ENCODE peak calls at places on chromosomes 4 and X, in ten cellular contexts. M is K562, E is heart right ventricle, U is endothelial cell of umbilical vein, B is heart left ventricle, P is sigmoid colon, H is psoas muscle, F is adipocyte, Z is tibial nerve, R is fibroblast of lung. K is an unnamed sample.

GRCh38 chr4:30754021-30754420 is 33.9 kb downstream of the PCDH7 start:
- DNase-seq in E (no peak), R (peak; percentile 35), Z (no peak), P (no peak), U (peak; percentile 73), H (no peak), F (peak; percentile 22), B (no peak), M (no peak), K (no peak)

GRCh38 chr4:147194107-147194506 is 248.4 kb upstream of the TTC29 start:
- DNase-seq in Z (no peak), R (peak; percentile 12), E (no peak), P (no peak), B (no peak), H (no peak), U (peak; percentile 13), F (peak; percentile 27), M (no peak), K (no peak)

GRCh38 chr4:139740531-139741041 is 75.0 kb downstream of the MGST2 start:
- DNase-seq in H (peak; percentile 81), Z (peak; percentile 30), R (peak; percentile 98), P (peak; percentile 92), F (peak; percentile 92), U (peak; percentile 92), M (no peak), B (peak; percentile 77), E (peak; percentile 55), K (peak; percentile 49)

GRCh38 chr4:88616275-88616996 is 24.2 kb downstream of the HERC3 start:
- DNase-seq in P (no peak), R (peak; percentile 87), B (no peak), H (peak; percentile 62), E (no peak), U (no peak), Z (no peak), M (no peak), F (peak; percentile 71), K (no peak)

GRCh38 chr4:47215759-47216158 is 184.4 kb downstream of the GABRB1 start:
- DNase-seq in P (no peak), F (no peak), M (no peak), E (no peak), Z (no peak), B (no peak), H (no peak), U (no peak), R (no peak), K (no peak)

GRCh38 chr4:153222790-153223417 is 18.7 kb downstream of the TRIM2 start:
- DNase-seq in E (peak; percentile 71), Z (peak; percentile 21), F (peak; percentile 83), H (peak; percentile 85), R (peak; percentile 53), P (peak; percentile 78), B (peak; percentile 77), U (peak; percentile 69), M (no peak), K (peak; percentile 37)

GRCh38 chr4:87092389-87093141 is 127.9 kb downstream of the KLHL8 start:
- DNase-seq in R (peak; percentile 82), Z (peak; percentile 24), F (peak; percentile 84), H (peak; percentile 83), U (peak; percentile 63), M (peak; percentile 48), P (peak; percentile 87), B (no peak), E (peak; percentile 52), K (peak; percentile 32)

GRCh38 chr4:182829196-182829595 is 88.0 kb downstream of the DCTD start:
- DNase-seq in H (no peak), M (no peak), R (no peak), P (peak; percentile 21), F (no peak), E (no peak), Z (no peak), U (no peak), B (no peak), K (no peak)

GRCh38 chrX:25049347-25049746 is 33.6 kb upstream of the ARX start:
- DNase-seq in P (no peak), U (no peak), M (no peak), H (no peak), R (peak; percentile 24), F (no peak), Z (no peak), B (no peak), E (no peak), K (peak; percentile 62)

GRCh38 chrX:9611436-9612145 is 146.7 kb downstream of the TBL1X start:
- DNase-seq in U (peak; percentile 41), B (no peak), F (no peak), H (no peak), P (no peak), Z (no peak), M (no peak), R (no peak), E (no peak), K (peak; percentile 47)

GRCh38 chr4:163542275-163542674 is 47.8 kb downstream of the TMA16 start:
- DNase-seq in E (no peak), R (no peak), P (no peak), U (no peak), B (no peak), F (peak; percentile 48), Z (no peak), H (no peak), M (no peak), K (peak; percentile 37)

GRCh38 chr4:159289682-159290081 is 186.8 kb downstream of the RAPGEF2 start:
- DNase-seq in M (no peak), P (no peak), R (no peak), U (no peak), H (no peak), Z (no peak), E (no peak), B (no peak), F (no peak), K (no peak)
- H3K4me1 ChIP-seq in M (no peaks in the 10 kb centered on the region), P (no peaks in the 10 kb centered on the region), R (peaks cover 5% of the 10 kb centered on the region), U (no peaks in the 10 kb centered on the region), H (peaks cover 19% of the 10 kb centered on the region), Z (no peaks in the 10 kb centered on the region), E (peaks cover 23% of the 10 kb centered on the region), B (no peaks in the 10 kb centered on the region), F (peaks cover 4% of the 10 kb centered on the region), K (no peaks in the 10 kb centered on the region)

DNA sequence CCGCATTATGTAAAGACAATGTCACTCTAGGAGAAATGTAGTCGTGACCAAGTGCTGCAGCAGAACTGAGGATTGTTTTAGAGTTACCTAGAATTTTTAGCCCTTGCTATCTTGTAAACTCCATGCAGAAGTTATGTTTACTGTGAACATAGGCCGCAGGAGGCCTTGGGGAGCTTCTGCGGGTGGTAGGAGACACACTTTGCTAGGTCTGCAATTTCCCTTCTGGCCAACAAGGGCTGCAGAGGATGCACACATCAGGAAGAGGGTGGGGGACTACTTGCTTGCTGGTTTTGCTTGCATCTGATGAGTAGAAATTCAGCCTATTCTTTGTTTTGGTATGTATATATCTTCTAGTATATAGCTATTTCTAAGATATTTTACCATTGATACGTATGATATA is 23.1 kb downstream of the BANK1 start:
- DNase-seq in M (no peak), P (no peak), H (no peak), E (no peak), B (no peak), F (no peak), R (no peak), U (no peak), Z (no peak), K (no peak)
- H3K4me3 ChIP-seq in M (no peak overlapping the region), P (no peak overlapping the region), H (no peak overlapping the region), E (no peak overlapping the region), B (no peak overlapping the region), F (no peak overlapping the region), R (no peak overlapping the region), U (no peak overlapping the region), Z (no peak overlapping the region), K (no peak overlapping the region)

GRCh38 chr4:76588268-76588667 is 153.2 kb downstream of the SHROOM3 start:
- DNase-seq in P (no peak), B (no peak), Z (no peak), E (no peak), H (no peak), U (no peak), M (no peak), F (no peak), R (no peak), K (no peak)

GRCh38 chr4:76589402-76589801 is 154.4 kb downstream of the SHROOM3 start:
- DNase-seq in U (no peak), M (no peak), B (no peak), H (no peak), P (no peak), F (peak; percentile 86), Z (no peak), R (peak; percentile 69), E (no peak), K (peak; percentile 47)

GRCh38 chr4:76591992-76592391 is 157.0 kb downstream of the SHROOM3 start:
- DNase-seq in E (no peak), F (no peak), B (no peak), Z (no peak), R (no peak), M (no peak), H (no peak), P (no peak), U (no peak), K (no peak)

GRCh38 chr4:76590847-76591281 is 155.8 kb downstream of the SHROOM3 start:
- DNase-seq in F (peak; percentile 68), H (no peak), E (no peak), B (no peak), P (no peak), M (no peak), R (no peak), U (no peak), Z (no peak), K (peak; percentile 78)

GRCh38 chr4:76589872-76590846 is 155.1 kb downstream of the SHROOM3 start:
- DNase-seq in F (peak; percentile 88), E (peak; percentile 31), B (peak; percentile 62), M (no peak), R (peak; percentile 83), Z (no peak), U (no peak), H (no peak), P (no peak), K (peak; percentile 95)
- H3K4me1 ChIP-seq in F (peaks cover 23% of the 10 kb centered on the region), E (peaks cover 10% of the 10 kb centered on the region), B (peaks cover 5% of the 10 kb centered on the region), M (no peaks in the 10 kb centered on the region), R (peaks cover 10% of the 10 kb centered on the region), Z (no peaks in the 10 kb centered on the region), U (no peaks in the 10 kb centered on the region), H (no peaks in the 10 kb centered on the region), P (peaks cover 19% of the 10 kb centered on the region), K (peaks cover 50% of the 10 kb centered on the region)

GRCh38 chrX:154374361-154375155 is at the start of gene FLNA:
- DNase-seq in M (no peak), R (no peak), H (peak; percentile 64), E (peak; percentile 53), Z (no peak), P (peak; percentile 89), B (no peak), F (peak; percentile 59), U (no peak), K (no peak)
- H3K4me3 ChIP-seq in M (peak within 1 kb of the TSS; percentile 8), R (peak within 1 kb of the TSS; percentile 60), H (peak within 1 kb of the TSS; percentile 62), E (peak within 1 kb of the TSS; percentile 54), Z (peak within 1 kb of the TSS; percentile 17), P (peak within 1 kb of the TSS; percentile 73), B (peak within 1 kb of the TSS; percentile 42), F (peak within 1 kb of the TSS; percentile 73), U (peak within 1 kb of the TSS; percentile 5), K (peak within 1 kb of the TSS; percentile 34)

GRCh38 chr4:5746829-5747745 is 36.1 kb downstream of the EVC start:
- DNase-seq in H (no peak), Z (no peak), E (no peak), R (peak; percentile 41), U (peak; percentile 70), F (peak; percentile 62), M (no peak), P (no peak), B (no peak), K (no peak)
- H3K4me1 ChIP-seq in H (no peaks in the 10 kb centered on the region), Z (no peaks in the 10 kb centered on the region), E (no peaks in the 10 kb centered on the region), R (peaks cover 19% of the 10 kb centered on the region), U (peaks cover 49% of the 10 kb centered on the region), F (peaks cover 37% of the 10 kb centered on the region), M (peaks cover 5% of the 10 kb centered on the region), P (peaks cover 5% of the 10 kb centered on the region), B (no peaks in the 10 kb centered on the region), K (peaks cover 8% of the 10 kb centered on the region)